ENCODE peak calls at places on chromosomes 13 and 19, in eight cellular contexts. O, C, R, X, A, T, J and M are unnamed samples. For H3K27me3, the result is how much of the 10 kb centered on the place peaks cover.

GRCh38 chr13:94263038-94263437 is 216.4 kb downstream of the DCT start:
- DNase-seq in X (no peak), A (no peak), J (no peak), C (no peak), O (no peak), R (no peak), T (no peak), M (no peak)

GRCh38 chr13:23558675-23559536 is 11.3 kb upstream of the TNFRSF19 start:
- DNase-seq in O (peak), T (no peak), R (peak), X (peak), J (no peak), C (no peak), A (no peak), M (no peak)

GRCh38 chr13:70347947-70348620 is 239.8 kb upstream of the KLHL1 start:
- DNase-seq in J (no peak), R (no peak), X (no peak), O (no peak), A (no peak), C (no peak), T (no peak), M (no peak)

GRCh38 chr13:35255241-35255640 is 221.2 kb downstream of the MAB21L1 start:
- DNase-seq in R (peak), A (no peak), X (peak), T (no peak), O (no peak), C (no peak), J (no peak), M (no peak)

GRCh38 chr19:52007436-52007804 is 591 bp downstream of the ZNF615 start:
- DNase-seq in O (peak), X (no peak), T (no peak), A (no peak), J (peak), R (no peak), C (no peak), M (no peak)

GRCh38 chr19:33795370-33796163 is 1.1 kb upstream of the KCTD15 start:
- DNase-seq in R (peak), X (peak), T (peak), O (peak), J (peak), A (no peak), C (peak), M (no peak)

GRCh38 chr19:50030225-50030624 is 4.4 kb downstream of the ZNF473 start:
- DNase-seq in R (no peak), C (no peak), T (no peak), J (no peak), X (no peak), A (no peak), O (no peak), M (no peak)

GRCh38 chr13:112065521-112065866 is 1.5 kb upstream of the SOX1 start:
- DNase-seq in R (no peak), T (no peak), A (no peak), X (no peak), C (no peak), J (no peak), O (no peak), M (no peak)

GRCh38 chr13:26228080-26228479 is 6.0 kb upstream of the RNF6 start:
- DNase-seq in A (no peak), O (no peak), C (no peak), R (no peak), T (no peak), J (no peak), X (no peak), M (no peak)

GRCh38 chr19:40239415-40240226 is 13.1 kb upstream of the CCNP start:
- DNase-seq in T (no peak), O (no peak), R (no peak), C (no peak), X (no peak), A (no peak), J (no peak), M (no peak)

GRCh38 chr19:40238775-40239174 is 12.3 kb upstream of the CCNP start:
- DNase-seq in J (no peak), O (no peak), C (no peak), T (no peak), R (no peak), X (no peak), A (no peak), M (no peak)

GRCh38 chr19:40241125-40241808 is 14.8 kb upstream of the CCNP start:
- DNase-seq in O (no peak), T (no peak), R (no peak), X (no peak), C (no peak), A (no peak), J (no peak), M (no peak)

GRCh38 chr19:40241809-40242384 is 15.4 kb upstream of the CCNP start:
- DNase-seq in C (no peak), J (no peak), A (no peak), R (no peak), O (no peak), X (peak), T (no peak), M (no peak)

DNA sequence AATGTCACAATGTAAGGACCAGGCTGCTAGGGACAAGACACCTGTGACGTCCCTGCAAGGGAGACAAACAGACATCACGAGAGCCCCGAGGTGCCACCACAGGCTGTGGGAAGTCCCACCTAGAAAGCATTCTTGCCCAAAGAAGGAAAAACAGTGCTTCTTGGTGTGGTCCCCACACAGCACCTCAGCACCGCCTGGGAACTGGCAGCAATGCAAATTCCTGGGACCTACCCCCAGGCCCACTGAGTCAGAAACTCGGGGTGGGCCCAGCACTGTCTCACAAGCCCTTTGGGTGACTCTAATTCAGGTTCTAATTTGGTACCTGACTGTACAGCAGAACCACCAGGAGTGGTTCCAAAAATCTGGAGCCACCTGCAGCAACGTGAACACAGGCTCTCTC is 13.8 kb upstream of the CCNP start:
- DNase-seq in X (no peak), C (no peak), J (no peak), A (no peak), O (no peak), T (no peak), R (no peak), M (no peak)
- H3K4me3 ChIP-seq in X (no peak), C (no peak), J (no peak), A (no peak), O (no peak), T (no peak), R (no peak), M (no peak)

GRCh38 chr13:99277629-99278028 is 19.4 kb upstream of the GPR18 start:
- DNase-seq in A (no peak), O (no peak), T (no peak), J (no peak), C (no peak), X (no peak), R (peak), M (no peak)
- H3K27me3 ChIP-seq in A (under half), O (under half), T (under half), J (under half), C (under half), X (under half), R (under half), M (under half)

DNA sequence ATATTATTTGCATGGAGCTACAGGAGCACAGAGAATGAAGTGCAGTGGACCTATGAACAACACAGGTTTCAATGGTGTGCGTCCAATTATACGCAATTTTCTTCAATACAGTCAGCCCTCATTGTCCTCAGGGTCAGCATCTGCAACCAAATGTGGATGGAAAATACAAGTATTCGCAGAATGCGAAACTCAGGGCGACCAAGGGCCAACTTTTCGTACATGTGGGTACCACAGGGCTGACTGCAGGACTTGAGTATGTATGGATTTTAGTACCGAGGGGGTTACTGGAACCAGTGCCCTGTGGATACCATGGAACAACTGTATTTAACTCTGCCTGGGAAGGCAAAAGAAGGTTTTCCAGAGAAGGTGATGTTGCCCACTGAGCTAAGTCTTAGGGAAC is 10.2 kb downstream of the LCP1 start:
- DNase-seq in O (no peak), X (no peak), R (no peak), C (no peak), A (no peak), T (no peak), J (no peak), M (no peak)
- H3K27ac ChIP-seq in O (no peak), X (no peak), R (no peak), C (no peak), A (no peak), T (peak), J (no peak), M (peak)

DNA sequence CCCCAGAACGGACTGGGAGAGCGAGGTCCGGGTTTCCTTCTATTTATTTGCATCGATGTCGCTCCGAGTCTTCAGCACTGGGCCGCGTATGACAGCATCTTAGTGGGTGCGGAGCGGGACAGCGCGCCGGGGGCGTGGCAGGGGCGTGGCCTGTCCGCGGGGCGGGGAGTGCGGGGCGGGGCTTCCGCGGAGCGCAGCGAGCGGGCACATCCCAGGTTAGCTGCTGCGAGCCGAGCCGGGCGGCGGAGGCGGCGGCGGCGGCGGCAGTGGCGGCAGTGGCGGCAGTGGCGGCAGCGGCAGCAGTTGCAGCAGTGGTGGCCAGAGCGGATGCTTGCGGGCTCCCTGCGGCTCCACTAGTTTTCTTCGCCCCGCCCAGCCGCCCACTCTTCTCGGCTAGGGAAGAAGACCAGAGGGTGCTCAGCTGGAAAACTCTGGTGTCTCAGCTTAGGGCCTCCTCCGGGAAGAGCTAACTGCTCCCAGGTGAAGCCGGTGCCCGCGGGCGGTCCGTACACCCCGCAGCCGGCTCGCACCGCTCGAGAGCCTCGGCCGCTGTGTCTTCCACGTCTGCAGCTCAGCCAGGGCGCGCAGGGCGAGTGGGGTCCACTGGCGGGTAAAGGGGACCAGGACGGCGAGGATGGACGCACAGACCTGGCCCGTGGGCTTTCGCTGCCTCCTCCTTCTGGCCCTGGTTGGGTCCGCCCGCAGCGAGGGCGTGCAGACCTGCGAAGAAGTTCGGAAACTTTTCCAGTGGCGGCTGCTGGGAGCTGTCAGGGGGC is at the start of gene GPC5:
- DNase-seq in X (peak), R (peak), T (peak), J (peak), C (peak), A (peak), O (peak), M (peak)
- H3K4me3 ChIP-seq in X (peak), R (peak), T (peak), J (peak), C (peak), A (peak), O (peak), M (peak)

GRCh38 chr19:55071913-55072312 is 3.8 kb upstream of the EPS8L1 start:
- DNase-seq in A (no peak), C (no peak), X (no peak), R (no peak), J (no peak), T (no peak), O (no peak), M (no peak)
- H3K27me3 ChIP-seq in A (half or more), C (under half), X (under half), R (under half), J (half or more), T (under half), O (half or more), M (under half)

DNA sequence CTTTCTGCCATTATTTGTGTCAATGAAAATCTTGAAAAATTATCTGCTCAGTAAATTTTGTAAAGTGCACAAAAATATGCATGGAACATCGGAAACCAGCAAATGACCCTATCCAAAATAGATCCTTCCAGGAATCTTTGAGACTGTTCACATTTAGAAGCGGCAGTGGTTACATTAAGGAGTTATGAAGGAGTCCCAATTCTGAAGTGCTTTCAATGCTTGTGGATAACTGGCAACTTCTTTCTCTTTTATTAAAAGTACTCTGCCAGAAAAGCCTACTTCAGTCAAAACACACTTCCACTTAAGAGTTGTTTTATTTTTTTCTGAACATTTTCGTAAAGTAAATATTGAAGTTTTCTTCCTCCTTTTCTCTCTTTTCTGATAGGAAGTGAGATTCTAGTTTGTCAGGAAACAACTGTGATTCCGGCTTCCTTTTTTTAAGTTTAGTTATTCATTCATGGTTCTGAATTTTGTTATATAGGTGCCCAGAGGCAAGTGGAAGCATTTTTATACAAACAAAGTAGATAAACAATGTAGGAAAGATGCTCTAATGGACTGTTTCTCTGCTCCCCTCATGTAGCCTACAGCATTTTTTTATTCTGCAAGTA is 83.5 kb downstream of the PCDH9 start:
- DNase-seq in J (no peak), R (no peak), A (no peak), T (no peak), O (no peak), C (no peak), X (no peak), M (no peak)
- H3K27ac ChIP-seq in J (no peak), R (no peak), A (no peak), T (no peak), O (no peak), C (no peak), X (no peak), M (no peak)

GRCh38 chr19:30228113-30228725 is 144.0 kb upstream of the ZNF536 start:
- DNase-seq in T (no peak), O (no peak), A (no peak), R (no peak), C (no peak), X (no peak), J (peak), M (no peak)

GRCh38 chr19:30227661-30228112 is 144.5 kb upstream of the ZNF536 start:
- DNase-seq in T (peak), X (peak), J (peak), R (peak), A (no peak), O (peak), C (peak), M (no peak)

GRCh38 chr19:30228726-30229523 is 143.3 kb upstream of the ZNF536 start:
- DNase-seq in C (no peak), T (no peak), R (no peak), O (peak), X (no peak), J (peak), A (no peak), M (no peak)

GRCh38 chr19:30231408-30232318 is 140.5 kb upstream of the ZNF536 start:
- DNase-seq in O (no peak), C (no peak), T (no peak), J (no peak), A (no peak), X (no peak), R (no peak), M (no peak)

GRCh38 chr19:30229524-30230174 is 142.5 kb upstream of the ZNF536 start:
- DNase-seq in O (no peak), J (peak), R (no peak), T (no peak), A (no peak), X (no peak), C (no peak), M (no peak)
- H3K4me3 ChIP-seq in O (no peak), J (peak), R (no peak), T (no peak), A (peak), X (no peak), C (no peak), M (no peak)

GRCh38 chr13:96996097-96996496 is 1.8 kb upstream of the OXGR1 start:
- DNase-seq in X (no peak), J (no peak), O (no peak), T (no peak), C (no peak), A (no peak), R (no peak), M (no peak)
- H3K27me3 ChIP-seq in X (under half), J (half or more), O (half or more), T (under half), C (under half), A (under half), R (under half), M (under half)

GRCh38 chr19:2477141-2477710 is 1.3 kb downstream of the GADD45B start:
- DNase-seq in R (peak), J (peak), C (peak), A (no peak), T (peak), X (peak), O (peak), M (no peak)
- H3K27ac ChIP-seq in R (peak), J (no peak), C (peak), A (peak), T (peak), X (peak), O (peak), M (peak)

DNA sequence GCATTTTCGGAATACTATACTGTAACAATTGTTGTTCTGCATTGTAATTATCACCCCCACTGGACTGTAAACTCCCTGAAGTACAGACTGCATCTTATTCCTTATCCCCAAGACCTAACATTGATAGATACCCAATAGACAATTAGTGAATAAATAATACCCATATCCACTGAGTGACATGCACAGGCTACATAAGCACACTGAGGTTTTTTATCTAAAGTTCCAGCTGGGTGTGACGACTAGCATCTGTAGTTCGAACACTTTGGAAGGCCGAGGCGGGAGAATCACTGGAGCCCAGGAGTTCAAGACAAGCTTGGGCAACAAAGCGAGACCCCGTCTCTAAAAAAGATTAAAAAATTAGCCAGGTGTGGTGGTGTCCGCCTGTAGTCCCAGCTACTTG is 2.5 kb downstream of the KPNA3 start:
- DNase-seq in J (no peak), T (no peak), A (no peak), O (no peak), R (no peak), X (no peak), C (no peak), M (no peak)
- H3K4me3 ChIP-seq in J (no peak), T (no peak), A (no peak), O (no peak), R (no peak), X (peak), C (no peak), M (no peak)